ENCODE peak calls at places on chromosomes 11 and 22, in eight cellular contexts. G is K562, O is fibroblast of lung, D is A549, L is endothelial cell of umbilical vein, W is AG10803, B is brain microvascular endothelial cell, U is fibroblast of pulmonary artery. R is an unnamed sample.

GRCh38 chr11:66231561-66231960 is 36.9 kb upstream of the RAB1B start:
- DNase-seq in W (no peak), L (no peak), U (no peak), B (no peak), O (no peak), D (no peak), G (no peak), R (no peak)

GRCh38 chr11:90220391-90220790 is 2.5 kb downstream of the CHORDC1 start:
- DNase-seq in O (peak), G (peak), L (peak), D (peak), W (peak), B (peak), U (peak), R (peak)

GRCh38 chr11:30406978-30407762 is 84.3 kb downstream of the ARL14EP start:
- DNase-seq in L (no peak), W (no peak), O (no peak), U (no peak), D (no peak), B (no peak), G (no peak), R (no peak)

GRCh38 chr22:44400763-44401060 is 88.0 kb upstream of the SHISAL1 start:
- DNase-seq in O (peak), U (no peak), D (no peak), L (no peak), W (no peak), B (no peak), G (no peak), R (no peak)

GRCh38 chr11:106424111-106424510 is 346.6 kb downstream of the AASDHPPT start:
- DNase-seq in L (no peak), W (peak), D (no peak), U (peak), B (peak), G (no peak), O (peak), R (peak)

GRCh38 chr11:68980776-68981065 is at the start of gene MRGPRD:
- DNase-seq in O (no peak), U (no peak), W (no peak), D (no peak), B (no peak), L (no peak), G (no peak), R (no peak)

GRCh38 chr11:69280451-69280850 is 13.5 kb upstream of the MYEOV start:
- DNase-seq in U (no peak), W (peak), D (no peak), B (peak), G (no peak), L (no peak), O (peak), R (peak)

GRCh38 chr11:125351045-125351867 is 144.8 kb downstream of the FEZ1 start:
- DNase-seq in L (no peak), G (peak), U (no peak), B (no peak), D (no peak), W (no peak), O (no peak), R (no peak)

GRCh38 chr11:11476971-11477645 is 124.1 kb upstream of the CSNK2A3 start:
- DNase-seq in L (no peak), B (no peak), O (no peak), G (no peak), D (no peak), W (no peak), U (no peak), R (peak)

GRCh38 chr22:48842583-48842945 is 985.1 kb downstream of the BRD1 start:
- DNase-seq in B (no peak), D (no peak), W (no peak), O (no peak), G (no peak), U (no peak), L (no peak), R (no peak)

GRCh38 chr11:94117871-94118270 is 10.8 kb upstream of the PANX1 start:
- DNase-seq in W (no peak), O (peak), U (peak), L (no peak), B (no peak), D (no peak), G (no peak), R (peak)

GRCh38 chr11:114137054-114137453 is 77.5 kb downstream of the ZBTB16 start:
- DNase-seq in B (no peak), U (no peak), L (no peak), O (no peak), D (no peak), G (no peak), W (no peak), R (no peak)

GRCh38 chr11:36156486-36157150 is 132.6 kb downstream of the COMMD9 start:
- DNase-seq in O (peak), G (no peak), L (no peak), U (peak), W (no peak), B (no peak), D (no peak), R (peak)

GRCh38 chr22:49186293-49186692 is 641.4 kb downstream of the BRD1 start:
- DNase-seq in D (no peak), L (no peak), B (no peak), U (no peak), G (no peak), O (no peak), W (no peak), R (no peak)

GRCh38 chr11:31800398-31801265 is 10.5 kb downstream of the PAX6 start:
- DNase-seq in L (no peak), O (no peak), D (no peak), W (no peak), B (no peak), G (no peak), U (no peak), R (no peak)

GRCh38 chr11:94933225-94934130 is 39.9 kb downstream of the CWC15 start:
- DNase-seq in D (no peak), U (peak), G (no peak), W (peak), O (peak), L (peak), B (peak), R (peak)

GRCh38 chr11:45897556-45897955 is 9.5 kb downstream of the FREY1 start:
- DNase-seq in U (no peak), D (no peak), L (no peak), O (no peak), B (no peak), W (no peak), G (no peak), R (no peak)
- TF ChIP-seq CTCF in U (no peak), D (no peak), L (no peak), O (no peak), B (no peak), W (no peak), G (no peak), R (no peak)

GRCh38 chr11:77067776-77068460 is 1.1 kb downstream of the CAPN5 start:
- DNase-seq in L (no peak), D (no peak), O (no peak), G (no peak), U (no peak), W (no peak), B (no peak), R (no peak)
- H3K4me3 ChIP-seq in L (no peak), D (peak), O (peak), G (no peak), U (peak), W (peak), B (peak), R (no peak)

GRCh38 chr22:38927033-38927789 is 30.2 kb upstream of the APOBEC3A start:
- DNase-seq in G (peak), L (peak), U (peak), D (peak), B (peak), W (peak), O (peak), R (peak)
- TF ChIP-seq CTCF in G (peak), L (peak), U (peak), D (peak), B (peak), W (peak), O (peak), R (peak)

GRCh38 chr22:36331306-36331911 is 56.4 kb downstream of the MYH9 start:
- DNase-seq in D (peak), L (peak), U (peak), O (peak), B (peak), W (peak), G (peak), R (peak)
- H3K4me3 ChIP-seq in D (no peak), L (no peak), U (no peak), O (no peak), B (no peak), W (no peak), G (no peak), R (no peak)

GRCh38 chr11:19816817-19817216 is 104.2 kb downstream of the NAV2 start:
- DNase-seq in B (no peak), D (no peak), U (no peak), W (no peak), G (no peak), O (no peak), L (no peak), R (no peak)
- TF ChIP-seq CTCF in B (no peak), D (no peak), U (no peak), W (no peak), G (no peak), O (no peak), L (no peak), R (no peak)

GRCh38 chr11:132414451-132414850 is 1044.0 kb downstream of the NTM start:
- DNase-seq in L (no peak), O (no peak), G (no peak), W (no peak), B (no peak), D (no peak), U (no peak), R (no peak)
- H3K4me3 ChIP-seq in L (no peak), O (no peak), G (no peak), W (no peak), B (no peak), D (no peak), U (no peak), R (no peak)

R was measured in epithelial cell of esophagus.